ENCODE peak calls at places on chromosomes 7 and 10, in nine cellular contexts. I is CD8-positive, alpha-beta T cell; Y is DND-41; B is astrocyte of the spinal cord; K is A549; O is fibroblast of mammary gland; L is PC-9; P is astrocyte; S is GM23338. C is an unnamed sample.

GRCh38 chr7:44533301-44534055 is 7.7 kb downstream of the NPC1L1 start:
- DNase-seq in I (no peak), Y (no peak), B (peak; percentile 9), K (no peak), O (peak; percentile 25), L (peak; percentile 33), P (no peak), S (no peak), C (no peak)

GRCh38 chr10:128125416-128125943 is 743 bp downstream of the MKI67 start:
- DNase-seq in I (no peak), Y (peak; percentile 36), B (peak; percentile 5), K (peak; percentile 18), O (no peak), L (no peak), P (no peak), S (no peak), C (no peak)

GRCh38 chr10:91185239-91185875 is 35.1 kb upstream of the PCGF5 start:
- DNase-seq in I (no peak), Y (no peak), B (peak; percentile 64), K (peak; percentile 48), O (peak; percentile 58), L (peak; percentile 24), P (peak; percentile 65), S (no peak), C (no peak)

GRCh38 chr10:59181668-59182067 is 5.2 kb downstream of the PHYHIPL start:
- DNase-seq in I (no peak), Y (no peak), B (peak; percentile 61), K (peak; percentile 83), O (peak; percentile 78), L (no peak), P (peak; percentile 46), S (peak; percentile 78), C (no peak)

GRCh38 chr10:27242951-27243551 is 2.5 kb upstream of the ACBD5 start:
- DNase-seq in I (peak; percentile 72), Y (peak; percentile 83), B (peak; percentile 69), K (peak; percentile 83), O (peak; percentile 58), L (peak; percentile 24), P (peak; percentile 80), S (peak; percentile 59), C (peak; percentile 58)

GRCh38 chr7:75572814-75573213 is 80.7 kb downstream of the SPDYE5 start:
- DNase-seq in I (no peak), Y (no peak), B (no peak), K (no peak), O (no peak), L (no peak), P (no peak), S (no peak), C (no peak)

GRCh38 chr10:93752761-93753160 is 5.0 kb upstream of the LGI1 start:
- DNase-seq in I (no peak), Y (no peak), B (peak; percentile 42), K (peak; percentile 70), O (peak; percentile 44), L (peak; percentile 41), P (peak; percentile 30), S (no peak), C (no peak)

GRCh38 chr10:43202224-43202656 is 64.0 kb downstream of the CSGALNACT2 start:
- DNase-seq in I (peak; percentile 69), Y (no peak), B (no peak), K (peak; percentile 36), O (peak; percentile 30), L (peak; percentile 61), P (no peak), S (peak; percentile 84), C (peak; percentile 32)

GRCh38 chr10:132253092-132253687 is 54.6 kb downstream of the STK32C start:
- DNase-seq in I (no peak), Y (no peak), B (no peak), K (no peak), O (no peak), L (no peak), P (no peak), S (peak; percentile 39), C (peak; percentile 44)

GRCh38 chr7:78677391-78677790 is 776.1 kb downstream of the MAGI2 start:
- DNase-seq in I (no peak), Y (no peak), B (no peak), K (no peak), O (no peak), L (no peak), P (peak; percentile 14), S (no peak), C (no peak)

GRCh38 chr10:119209050-119209735 is 1.8 kb downstream of the GRK5 start:
- DNase-seq in I (peak; percentile 63), Y (peak; percentile 77), B (peak; percentile 69), K (peak; percentile 41), O (peak; percentile 55), L (peak; percentile 9), P (peak; percentile 39), S (peak; percentile 90), C (peak; percentile 58)

GRCh38 chr7:75989084-75989725 is 5.2 kb downstream of the TMEM120A start:
- DNase-seq in I (no peak), Y (no peak), B (no peak), K (no peak), O (no peak), L (no peak), P (no peak), S (peak; percentile 27), C (peak; percentile 72)

GRCh38 chr10:6486280-6486679 is 93.8 kb downstream of the PRKCQ start:
- DNase-seq in I (no peak), Y (no peak), B (no peak), K (no peak), O (no peak), L (no peak), P (no peak), S (no peak), C (no peak)

GRCh38 chr10:109838592-109839244 is 84.6 kb downstream of the XPNPEP1 start:
- DNase-seq in I (no peak), Y (no peak), B (no peak), K (peak; percentile 14), O (no peak), L (no peak), P (no peak), S (peak; percentile 36), C (no peak)
- TF ChIP-seq CTCF in I (no peak), Y (peak; percentile 10), B (no peak), K (no peak), O (peak; percentile 16), L (no peak), P (no peak), S (peak; percentile 33), C (no peak)

GRCh38 chr7:2278026-2278425 is 36.0 kb downstream of the NUDT1 start:
- DNase-seq in I (no peak), Y (no peak), B (no peak), K (no peak), O (no peak), L (no peak), P (no peak), S (no peak), C (no peak)

GRCh38 chr7:2275101-2275500 is 33.1 kb downstream of the NUDT1 start:
- DNase-seq in I (no peak), Y (no peak), B (no peak), K (no peak), O (no peak), L (no peak), P (no peak), S (no peak), C (no peak)

GRCh38 chr7:2274666-2275065 is 32.6 kb downstream of the NUDT1 start:
- DNase-seq in I (no peak), Y (no peak), B (no peak), K (no peak), O (no peak), L (no peak), P (no peak), S (no peak), C (no peak)

GRCh38 chr7:2273866-2274265 is 31.8 kb downstream of the NUDT1 start:
- DNase-seq in I (no peak), Y (no peak), B (no peak), K (no peak), O (no peak), L (no peak), P (no peak), S (no peak), C (no peak)

DNA sequence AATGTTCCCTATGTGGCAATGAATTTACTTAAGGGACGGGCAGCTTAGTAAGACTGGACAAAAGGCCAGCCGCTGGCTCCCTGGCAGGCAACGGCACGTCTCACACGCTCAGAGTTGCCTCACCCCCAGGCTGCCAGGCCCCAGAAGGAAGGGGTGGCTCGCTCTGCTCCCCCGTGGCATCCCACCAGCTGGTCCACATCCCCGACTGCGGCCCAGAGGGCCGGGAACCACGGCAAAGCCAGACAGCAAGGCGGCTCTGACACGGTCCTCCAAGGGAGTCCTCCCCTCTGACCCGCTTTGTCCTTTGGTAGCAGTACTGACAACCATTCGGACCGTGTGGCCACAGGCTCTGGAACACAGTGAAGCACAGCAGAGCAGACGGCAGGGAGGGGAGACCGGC is 34.1 kb downstream of the NUDT1 start:
- DNase-seq in I (no peak), Y (no peak), B (no peak), K (no peak), O (no peak), L (no peak), P (no peak), S (no peak), C (no peak)
- TF ChIP-seq CTCF in I (no peak), Y (no peak), B (no peak), K (no peak), O (no peak), L (no peak), P (no peak), S (no peak), C (no peak)

GRCh38 chr7:130818056-130818455 is 84.0 kb upstream of the KLF14 start:
- DNase-seq in I (no peak), Y (no peak), B (no peak), K (no peak), O (no peak), L (no peak), P (no peak), S (no peak), C (no peak)

GRCh38 chr7:130814753-130815152 is 80.7 kb upstream of the KLF14 start:
- DNase-seq in I (no peak), Y (no peak), B (peak; percentile 46), K (peak; percentile 32), O (peak; percentile 65), L (no peak), P (peak; percentile 16), S (peak; percentile 81), C (no peak)
- TF ChIP-seq CTCF in I (peak; percentile 28), Y (peak; percentile 46), B (peak; percentile 52), K (peak; percentile 40), O (peak; percentile 69), L (peak; percentile 75), P (peak; percentile 61), S (peak; percentile 88), C (no peak)

DNA sequence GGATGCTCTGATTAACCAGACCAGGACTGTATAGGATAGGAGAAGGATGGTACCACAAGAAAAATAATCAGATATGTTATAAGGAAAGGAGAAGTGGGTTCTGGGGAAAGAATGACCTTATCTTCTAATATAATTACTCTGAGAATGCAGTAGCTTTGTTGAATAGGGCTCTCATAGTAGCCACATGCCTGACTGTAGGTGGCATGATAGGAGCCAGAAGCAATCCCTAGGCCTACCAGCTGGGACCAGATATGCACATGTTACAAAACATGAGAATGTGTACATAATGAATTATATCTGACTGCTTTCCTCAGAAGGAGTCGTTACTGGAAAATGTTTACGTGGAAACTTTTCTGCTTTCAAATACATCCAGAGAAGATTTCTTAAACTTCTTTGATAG is 53.2 kb upstream of the FAM3C start:
- DNase-seq in I (no peak), Y (no peak), B (no peak), K (no peak), O (peak; percentile 12), L (no peak), P (no peak), S (no peak), C (no peak)
- TF ChIP-seq CTCF in I (no peak), Y (no peak), B (no peak), K (no peak), O (peak; percentile 14), L (no peak), P (no peak), S (no peak), C (no peak)